ENCODE peak calls at places on chromosomes 1 and 21, in six cellular contexts. One of them, this sample, is unnamed.

GRCh38 chr1:24236170-24237045 is 49.3 kb upstream of the IFNLR1 start:
- DNase-seq in SK-N-SH: no peak
- DNase-seq in A549: peak
- DNase-seq in GM23338: peak
- DNase-seq in K562: no peak
- DNase-seq in HL-60: no peak
- DNase-seq in this sample: peak

GRCh38 chr1:210302501-210302900 is 26.2 kb upstream of the HHAT start:
- DNase-seq in K562: no peak
- DNase-seq in GM23338: no peak
- DNase-seq in A549: no peak
- DNase-seq in SK-N-SH: no peak
- DNase-seq in HL-60: no peak
- DNase-seq in this sample: no peak

GRCh38 chr1:30888391-30888790 is 20.2 kb downstream of the SDC3 start:
- DNase-seq in A549: no peak
- DNase-seq in SK-N-SH: no peak
- DNase-seq in GM23338: no peak
- DNase-seq in HL-60: no peak
- DNase-seq in K562: peak
- DNase-seq in this sample: no peak

GRCh38 chr1:21217812-21218596 is 41.3 kb upstream of the EIF4G3 start:
- DNase-seq in K562: peak
- DNase-seq in A549: peak
- DNase-seq in HL-60: peak
- DNase-seq in SK-N-SH: peak
- DNase-seq in GM23338: peak
- DNase-seq in this sample: no peak

GRCh38 chr1:237713886-237714285 is 176.8 kb downstream of the ZP4 start:
- DNase-seq in SK-N-SH: no peak
- DNase-seq in A549: no peak
- DNase-seq in K562: no peak
- DNase-seq in GM23338: no peak
- DNase-seq in HL-60: no peak
- DNase-seq in this sample: no peak

GRCh38 chr21:45973475-45974072 is 8.0 kb upstream of the COL6A1 start:
- DNase-seq in A549: peak
- DNase-seq in HL-60: no peak
- DNase-seq in GM23338: peak
- DNase-seq in K562: peak
- DNase-seq in SK-N-SH: peak
- DNase-seq in this sample: no peak

GRCh38 chr1:98410082-98410481 is 251.4 kb upstream of the SNX7 start:
- DNase-seq in A549: no peak
- DNase-seq in K562: no peak
- DNase-seq in GM23338: no peak
- DNase-seq in SK-N-SH: no peak
- DNase-seq in HL-60: no peak
- DNase-seq in this sample: no peak

GRCh38 chr1:202615501-202616354 is 94.5 kb downstream of the SYT2 start:
- DNase-seq in SK-N-SH: peak
- DNase-seq in GM23338: no peak
- DNase-seq in K562: no peak
- DNase-seq in HL-60: peak
- DNase-seq in A549: no peak
- DNase-seq in this sample: no peak

GRCh38 chr1:19564366-19564765 is 79.0 kb upstream of the CAPZB start:
- DNase-seq in K562: no peak
- DNase-seq in GM23338: no peak
- DNase-seq in A549: no peak
- DNase-seq in SK-N-SH: no peak
- DNase-seq in HL-60: no peak
- DNase-seq in this sample: no peak

GRCh38 chr1:91790296-91790851 is 95.6 kb downstream of the TGFBR3 start:
- DNase-seq in HL-60: no peak
- DNase-seq in A549: no peak
- DNase-seq in K562: no peak
- DNase-seq in GM23338: no peak
- DNase-seq in SK-N-SH: no peak
- DNase-seq in this sample: no peak

GRCh38 chr1:65176571-65176970 is 28.6 kb downstream of the AK4 start:
- DNase-seq in SK-N-SH: no peak
- DNase-seq in K562: no peak
- DNase-seq in HL-60: peak
- DNase-seq in A549: no peak
- DNase-seq in GM23338: no peak
- DNase-seq in this sample: no peak

GRCh38 chr1:85189120-85189519 is 11.7 kb downstream of the SYDE2 start:
- DNase-seq in HL-60: no peak
- DNase-seq in SK-N-SH: no peak
- DNase-seq in GM23338: no peak
- DNase-seq in A549: no peak
- DNase-seq in K562: no peak
- DNase-seq in this sample: no peak

GRCh38 chr1:37794372-37795339 is 1.0 kb downstream of the MANEAL start:
- DNase-seq in A549: no peak
- DNase-seq in HL-60: no peak
- DNase-seq in K562: no peak
- DNase-seq in GM23338: peak
- DNase-seq in SK-N-SH: peak
- DNase-seq in this sample: no peak

GRCh38 chr1:235929216-235929615 is 62.5 kb upstream of the LYST start:
- DNase-seq in HL-60: no peak
- DNase-seq in GM23338: no peak
- DNase-seq in SK-N-SH: no peak
- DNase-seq in A549: no peak
- DNase-seq in K562: no peak
- DNase-seq in this sample: no peak

GRCh38 chr1:232793944-232794343 is 11.3 kb upstream of the MAP10 start:
- DNase-seq in A549: no peak
- DNase-seq in HL-60: peak
- DNase-seq in GM23338: no peak
- DNase-seq in SK-N-SH: no peak
- DNase-seq in K562: no peak
- DNase-seq in this sample: peak
- TF ChIP-seq CTCF in A549: no peak
- TF ChIP-seq CTCF in HL-60: no peak
- TF ChIP-seq CTCF in GM23338: no peak
- TF ChIP-seq CTCF in SK-N-SH: no peak
- TF ChIP-seq CTCF in K562: no peak
- TF ChIP-seq CTCF in this sample: peak

DNA sequence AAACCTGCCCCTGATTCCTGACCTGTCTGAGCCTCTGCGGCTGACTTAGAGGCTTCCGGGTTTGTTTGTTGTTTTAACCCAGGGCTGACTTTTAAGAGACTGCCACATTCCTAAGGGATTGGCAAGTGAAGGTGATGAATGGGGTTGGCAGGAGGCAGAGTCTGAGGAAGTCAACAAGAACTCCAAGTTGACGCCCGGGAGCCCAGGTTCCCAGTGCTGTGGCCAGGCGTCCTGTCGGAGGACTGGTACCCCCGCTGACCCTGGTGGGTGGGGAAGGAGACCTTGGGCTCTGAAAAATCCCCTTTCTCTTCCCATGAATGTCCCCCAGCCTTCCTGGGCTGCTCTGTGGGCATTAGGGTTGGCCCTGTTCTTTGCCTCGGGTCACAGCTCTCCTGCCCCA is 19.7 kb upstream of the EPS8L3 start:
- DNase-seq in A549: peak
- DNase-seq in HL-60: no peak
- DNase-seq in SK-N-SH: no peak
- DNase-seq in K562: no peak
- DNase-seq in GM23338: peak
- DNase-seq in this sample: peak
- TF ChIP-seq REST in A549: no peak
- TF ChIP-seq REST in HL-60: no peak
- TF ChIP-seq REST in SK-N-SH: no peak
- TF ChIP-seq REST in K562: no peak
- TF ChIP-seq REST in GM23338: no peak
- TF ChIP-seq REST in this sample: no peak

DNA sequence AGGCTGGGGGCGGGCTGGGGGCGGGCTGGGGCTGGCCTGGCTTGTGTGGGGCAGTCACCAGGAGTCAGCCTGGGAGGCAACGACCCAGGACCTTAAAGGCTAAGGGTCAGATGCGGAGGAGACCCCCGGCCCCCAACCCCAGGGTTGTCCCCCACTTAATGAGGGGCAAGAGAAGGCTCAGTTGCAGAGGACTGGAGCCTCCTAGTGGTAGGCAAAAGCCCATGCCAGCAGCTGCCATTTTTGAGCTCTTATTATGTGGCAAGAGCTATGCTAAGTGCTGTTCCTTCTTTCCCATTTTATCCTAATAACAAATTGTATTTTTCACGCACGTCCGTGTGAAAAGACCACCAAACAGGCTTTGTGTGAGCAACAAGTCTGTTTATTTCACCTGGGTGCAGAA is 8.0 kb downstream of the KIAA1614 start:
- DNase-seq in K562: peak
- DNase-seq in A549: no peak
- DNase-seq in SK-N-SH: no peak
- DNase-seq in HL-60: no peak
- DNase-seq in GM23338: peak
- DNase-seq in this sample: no peak
- TF ChIP-seq CTCF in K562: peak
- TF ChIP-seq CTCF in A549: peak
- TF ChIP-seq CTCF in SK-N-SH: peak
- TF ChIP-seq CTCF in HL-60: no peak
- TF ChIP-seq CTCF in GM23338: peak
- TF ChIP-seq CTCF in this sample: no peak

GRCh38 chr1:208525417-208525816 is 281.2 kb upstream of the PLXNA2 start:
- DNase-seq in K562: no peak
- DNase-seq in SK-N-SH: no peak
- DNase-seq in GM23338: no peak
- DNase-seq in A549: no peak
- DNase-seq in HL-60: no peak
- DNase-seq in this sample: no peak
- TF ChIP-seq REST in K562: no peak
- TF ChIP-seq REST in SK-N-SH: no peak
- TF ChIP-seq REST in GM23338: no peak
- TF ChIP-seq REST in A549: no peak
- TF ChIP-seq REST in HL-60: no peak
- TF ChIP-seq REST in this sample: no peak

GRCh38 chr1:27368872-27369703 is 2.3 kb upstream of the MAP3K6 start:
- DNase-seq in A549: no peak
- DNase-seq in HL-60: peak
- DNase-seq in GM23338: peak
- DNase-seq in K562: no peak
- DNase-seq in SK-N-SH: no peak
- DNase-seq in this sample: no peak
- TF ChIP-seq CTCF in A549: peak
- TF ChIP-seq CTCF in HL-60: no peak
- TF ChIP-seq CTCF in GM23338: peak
- TF ChIP-seq CTCF in K562: peak
- TF ChIP-seq CTCF in SK-N-SH: peak
- TF ChIP-seq CTCF in this sample: peak

GRCh38 chr1:230386863-230387262 is 39.3 kb downstream of the PGBD5 start:
- DNase-seq in GM23338: no peak
- DNase-seq in K562: no peak
- DNase-seq in A549: no peak
- DNase-seq in HL-60: no peak
- DNase-seq in SK-N-SH: no peak
- DNase-seq in this sample: no peak
- TF ChIP-seq REST in GM23338: no peak
- TF ChIP-seq REST in K562: no peak
- TF ChIP-seq REST in A549: no peak
- TF ChIP-seq REST in HL-60: no peak
- TF ChIP-seq REST in SK-N-SH: no peak
- TF ChIP-seq REST in this sample: no peak

DNA sequence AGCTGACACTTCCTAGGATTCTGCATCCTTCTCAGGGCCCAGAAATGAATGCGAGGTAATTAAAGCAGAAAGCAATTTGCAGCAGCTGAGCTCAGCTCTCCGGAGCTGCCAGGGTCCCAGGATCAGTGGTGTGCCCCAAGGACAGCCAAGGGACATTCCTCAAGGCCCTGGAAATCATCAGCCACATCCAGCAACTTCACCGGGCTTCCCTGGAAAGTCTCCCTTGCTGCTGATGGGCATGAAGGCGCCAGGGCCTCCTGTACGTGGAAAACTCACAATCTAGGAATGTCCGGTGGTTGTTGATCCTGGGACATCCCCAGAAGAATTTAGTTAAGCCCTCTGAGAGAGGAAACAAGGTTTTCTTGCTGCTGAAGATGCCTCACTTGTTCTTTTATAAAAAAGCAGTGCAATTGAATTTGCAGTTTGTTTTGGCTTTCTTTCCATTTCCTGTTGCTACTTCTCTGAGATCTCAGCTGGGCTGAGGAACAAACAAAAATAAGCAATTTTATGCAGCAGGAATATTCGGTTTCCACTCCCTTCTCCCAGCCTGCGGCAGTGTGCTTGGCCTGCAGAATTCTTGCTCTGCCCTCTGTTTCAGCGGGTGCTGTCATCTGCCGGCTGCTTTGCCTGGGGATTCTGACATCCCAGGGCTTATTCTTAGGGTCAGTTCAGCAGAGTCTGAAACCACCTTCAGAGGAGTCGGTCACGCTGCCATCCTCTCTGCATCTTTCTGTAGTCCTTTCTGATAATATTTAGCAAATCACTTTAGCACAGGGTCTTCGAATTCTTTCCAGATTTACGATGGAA is 85.9 kb downstream of the TCP10L start:
- DNase-seq in K562: no peak
- DNase-seq in A549: no peak
- DNase-seq in HL-60: no peak
- DNase-seq in SK-N-SH: no peak
- DNase-seq in GM23338: no peak
- DNase-seq in this sample: no peak
- TF ChIP-seq CTCF in K562: no peak
- TF ChIP-seq CTCF in A549: no peak
- TF ChIP-seq CTCF in HL-60: no peak
- TF ChIP-seq CTCF in SK-N-SH: no peak
- TF ChIP-seq CTCF in GM23338: no peak
- TF ChIP-seq CTCF in this sample: no peak

DNA sequence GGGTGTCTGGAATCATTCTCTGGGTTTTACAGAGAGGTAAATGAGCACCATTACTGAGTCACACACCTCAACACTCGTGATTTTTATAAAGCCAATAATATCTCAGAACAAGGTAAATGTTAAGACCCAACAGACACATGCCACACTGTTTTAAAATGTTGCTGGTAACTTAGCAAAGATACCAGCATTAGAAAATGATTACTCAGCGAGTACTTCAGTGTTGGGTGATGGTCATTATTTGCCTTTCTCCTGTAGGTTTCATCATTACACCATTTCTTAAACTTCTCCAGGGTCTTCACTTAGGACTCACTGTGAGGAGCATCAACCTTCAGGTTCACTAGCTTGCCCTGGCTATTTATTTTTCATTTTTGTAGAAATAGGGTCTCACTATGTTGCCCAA is 6.9 kb upstream of the C4BPB start:
- DNase-seq in A549: no peak
- DNase-seq in K562: no peak
- DNase-seq in GM23338: no peak
- DNase-seq in HL-60: no peak
- DNase-seq in SK-N-SH: no peak
- DNase-seq in this sample: no peak
- TF ChIP-seq REST in A549: no peak
- TF ChIP-seq REST in K562: no peak
- TF ChIP-seq REST in GM23338: no peak
- TF ChIP-seq REST in HL-60: no peak
- TF ChIP-seq REST in SK-N-SH: no peak
- TF ChIP-seq REST in this sample: no peak